ENCODE peak calls at places on chromosomes 7 and 10, in five cellular contexts. One of them, this sample, is unnamed.

GRCh38 chr7:138890782-138891445 is 90.3 kb downstream of the KIAA1549 start:
- DNase-seq in HL-60: no peak
- DNase-seq in heart left ventricle: no peak
- DNase-seq in AG04450: no peak
- DNase-seq in A549: peak; percentile 44
- DNase-seq in this sample: no peak

GRCh38 chr10:61975107-61975932 is 73.8 kb downstream of the ARID5B start:
- DNase-seq in HL-60: no peak
- DNase-seq in heart left ventricle: no peak
- DNase-seq in AG04450: peak; percentile 36
- DNase-seq in A549: peak; percentile 12
- DNase-seq in this sample: no peak

GRCh38 chr7:137818036-137818435 is 28.7 kb downstream of the DGKI start:
- DNase-seq in HL-60: no peak
- DNase-seq in heart left ventricle: no peak
- DNase-seq in AG04450: peak; percentile 15
- DNase-seq in A549: no peak
- DNase-seq in this sample: no peak

GRCh38 chr7:1555813-1556540 is at the start of gene TMEM184A:
- DNase-seq in HL-60: no peak
- DNase-seq in heart left ventricle: no peak
- DNase-seq in AG04450: no peak
- DNase-seq in A549: peak; percentile 90
- DNase-seq in this sample: no peak

GRCh38 chr10:62852961-62853702 is 37.0 kb upstream of the EGR2 start:
- DNase-seq in HL-60: peak; percentile 43
- DNase-seq in heart left ventricle: no peak
- DNase-seq in AG04450: no peak
- DNase-seq in A549: no peak
- DNase-seq in this sample: no peak

GRCh38 chr10:13684252-13684791 is 97.6 kb downstream of the PRPF18 start:
- DNase-seq in HL-60: no peak
- DNase-seq in heart left ventricle: peak; percentile 94
- DNase-seq in AG04450: peak; percentile 26
- DNase-seq in A549: no peak
- DNase-seq in this sample: peak; percentile 77

GRCh38 chr10:63675171-63675570 is 154.0 kb downstream of the REEP3 start:
- DNase-seq in HL-60: no peak
- DNase-seq in heart left ventricle: no peak
- DNase-seq in AG04450: no peak
- DNase-seq in A549: no peak
- DNase-seq in this sample: no peak

GRCh38 chr7:99331002-99331401 is 5.3 kb downstream of the ARPC1A start:
- DNase-seq in HL-60: no peak
- DNase-seq in heart left ventricle: no peak
- DNase-seq in AG04450: no peak
- DNase-seq in A549: no peak
- DNase-seq in this sample: no peak

GRCh38 chr7:84985073-84985784 is 201.6 kb downstream of the SEMA3D start:
- DNase-seq in HL-60: no peak
- DNase-seq in heart left ventricle: no peak
- DNase-seq in AG04450: no peak
- DNase-seq in A549: no peak
- DNase-seq in this sample: no peak

GRCh38 chr7:37495574-37496184 is 47.0 kb upstream of the ELMO1 start:
- DNase-seq in HL-60: peak; percentile 21
- DNase-seq in heart left ventricle: no peak
- DNase-seq in AG04450: no peak
- DNase-seq in A549: peak; percentile 13
- DNase-seq in this sample: no peak

GRCh38 chr7:134307320-134307719 is 9.4 kb downstream of the SLC35B4 start:
- DNase-seq in HL-60: no peak
- DNase-seq in heart left ventricle: no peak
- DNase-seq in AG04450: no peak
- DNase-seq in A549: no peak
- DNase-seq in this sample: no peak

GRCh38 chr7:28410628-28411578 is 1.4 kb upstream of the CREB5 start:
- DNase-seq in HL-60: peak; percentile 25
- DNase-seq in heart left ventricle: peak; percentile 49
- DNase-seq in AG04450: no peak
- DNase-seq in A549: no peak
- DNase-seq in this sample: no peak

GRCh38 chr10:48306870-48307531 is 524 bp downstream of the MAPK8 start:
- DNase-seq in HL-60: no peak
- DNase-seq in heart left ventricle: peak; percentile 69
- DNase-seq in AG04450: no peak
- DNase-seq in A549: peak; percentile 43
- DNase-seq in this sample: no peak

GRCh38 chr7:24576171-24577052 is 3.2 kb downstream of the PALS2 start:
- DNase-seq in HL-60: peak; percentile 42
- DNase-seq in heart left ventricle: no peak
- DNase-seq in AG04450: peak; percentile 42
- DNase-seq in A549: peak; percentile 75
- DNase-seq in this sample: no peak

GRCh38 chr10:66307826-66308225 is 618.0 kb upstream of the LRRTM3 start:
- DNase-seq in HL-60: no peak
- DNase-seq in heart left ventricle: no peak
- DNase-seq in AG04450: no peak
- DNase-seq in A549: no peak
- DNase-seq in this sample: no peak

GRCh38 chr7:28258240-28258639 is 77.6 kb upstream of the JAZF1 start:
- DNase-seq in HL-60: no peak
- DNase-seq in heart left ventricle: no peak
- DNase-seq in AG04450: no peak
- DNase-seq in A549: no peak
- DNase-seq in this sample: no peak

GRCh38 chr10:73768881-73769280 is 13.0 kb upstream of the CHCHD1 start:
- DNase-seq in HL-60: no peak
- DNase-seq in heart left ventricle: no peak
- DNase-seq in AG04450: no peak
- DNase-seq in A549: no peak
- DNase-seq in this sample: no peak

GRCh38 chr7:158121441-158122045 is 466.1 kb downstream of the PTPRN2 start:
- DNase-seq in HL-60: no peak
- DNase-seq in heart left ventricle: no peak
- DNase-seq in AG04450: no peak
- DNase-seq in A549: no peak
- DNase-seq in this sample: no peak

GRCh38 chr10:60566027-60566575 is 176.4 kb upstream of the ANK3 start:
- DNase-seq in HL-60: no peak
- DNase-seq in heart left ventricle: no peak
- DNase-seq in AG04450: no peak
- DNase-seq in A549: no peak
- DNase-seq in this sample: no peak

GRCh38 chr7:41567350-41568114 is 135.4 kb downstream of the INHBA start:
- DNase-seq in HL-60: peak; percentile 41
- DNase-seq in heart left ventricle: no peak
- DNase-seq in AG04450: peak; percentile 41
- DNase-seq in A549: no peak
- DNase-seq in this sample: no peak

GRCh38 chr7:50783801-50784507 is 1.3 kb upstream of the GRB10 start:
- DNase-seq in HL-60: no peak
- DNase-seq in heart left ventricle: no peak
- DNase-seq in AG04450: no peak
- DNase-seq in A549: no peak
- DNase-seq in this sample: no peak

GRCh38 chr7:44797329-44798258 is 1.1 kb downstream of the PPIA start:
- DNase-seq in HL-60: peak; percentile 69
- DNase-seq in heart left ventricle: peak; percentile 94
- DNase-seq in AG04450: peak; percentile 65
- DNase-seq in A549: peak; percentile 81
- DNase-seq in this sample: peak; percentile 96

GRCh38 chr7:84674236-84674913 is 479.8 kb upstream of the SEMA3A start:
- DNase-seq in HL-60: no peak
- DNase-seq in heart left ventricle: no peak
- DNase-seq in AG04450: no peak
- DNase-seq in A549: no peak
- DNase-seq in this sample: no peak

GRCh38 chr10:30392564-30392990 is 41.4 kb upstream of the MAP3K8 start:
- DNase-seq in HL-60: peak; percentile 36
- DNase-seq in heart left ventricle: peak; percentile 77
- DNase-seq in AG04450: peak; percentile 15
- DNase-seq in A549: peak; percentile 91
- DNase-seq in this sample: no peak

GRCh38 chr10:86082556-86082955 is 284.0 kb downstream of the GRID1 start:
- DNase-seq in HL-60: no peak
- DNase-seq in heart left ventricle: no peak
- DNase-seq in AG04450: no peak
- DNase-seq in A549: no peak
- DNase-seq in this sample: no peak

GRCh38 chr10:15052121-15052520 is 8.4 kb downstream of the OLAH start:
- DNase-seq in HL-60: no peak
- DNase-seq in heart left ventricle: no peak
- DNase-seq in AG04450: no peak
- DNase-seq in A549: no peak
- DNase-seq in this sample: no peak

GRCh38 chr10:2919016-2919415 is 148.3 kb upstream of the PFKP start:
- DNase-seq in HL-60: no peak
- DNase-seq in heart left ventricle: no peak
- DNase-seq in AG04450: no peak
- DNase-seq in A549: no peak
- DNase-seq in this sample: no peak

GRCh38 chr7:122312789-122313188 is 8.2 kb upstream of the FEZF1 start:
- DNase-seq in HL-60: no peak
- DNase-seq in heart left ventricle: no peak
- DNase-seq in AG04450: no peak
- DNase-seq in A549: no peak
- DNase-seq in this sample: no peak

GRCh38 chr7:122311719-122312118 is 7.2 kb upstream of the FEZF1 start:
- DNase-seq in HL-60: no peak
- DNase-seq in heart left ventricle: no peak
- DNase-seq in AG04450: no peak
- DNase-seq in A549: no peak
- DNase-seq in this sample: no peak

GRCh38 chr7:122314284-122314683 is 9.7 kb upstream of the FEZF1 start:
- DNase-seq in HL-60: no peak
- DNase-seq in heart left ventricle: no peak
- DNase-seq in AG04450: no peak
- DNase-seq in A549: no peak
- DNase-seq in this sample: no peak

GRCh38 chr7:122315507-122316466 is 11.2 kb upstream of the FEZF1 start:
- DNase-seq in HL-60: no peak
- DNase-seq in heart left ventricle: no peak
- DNase-seq in AG04450: no peak
- DNase-seq in A549: no peak
- DNase-seq in this sample: no peak

DNA sequence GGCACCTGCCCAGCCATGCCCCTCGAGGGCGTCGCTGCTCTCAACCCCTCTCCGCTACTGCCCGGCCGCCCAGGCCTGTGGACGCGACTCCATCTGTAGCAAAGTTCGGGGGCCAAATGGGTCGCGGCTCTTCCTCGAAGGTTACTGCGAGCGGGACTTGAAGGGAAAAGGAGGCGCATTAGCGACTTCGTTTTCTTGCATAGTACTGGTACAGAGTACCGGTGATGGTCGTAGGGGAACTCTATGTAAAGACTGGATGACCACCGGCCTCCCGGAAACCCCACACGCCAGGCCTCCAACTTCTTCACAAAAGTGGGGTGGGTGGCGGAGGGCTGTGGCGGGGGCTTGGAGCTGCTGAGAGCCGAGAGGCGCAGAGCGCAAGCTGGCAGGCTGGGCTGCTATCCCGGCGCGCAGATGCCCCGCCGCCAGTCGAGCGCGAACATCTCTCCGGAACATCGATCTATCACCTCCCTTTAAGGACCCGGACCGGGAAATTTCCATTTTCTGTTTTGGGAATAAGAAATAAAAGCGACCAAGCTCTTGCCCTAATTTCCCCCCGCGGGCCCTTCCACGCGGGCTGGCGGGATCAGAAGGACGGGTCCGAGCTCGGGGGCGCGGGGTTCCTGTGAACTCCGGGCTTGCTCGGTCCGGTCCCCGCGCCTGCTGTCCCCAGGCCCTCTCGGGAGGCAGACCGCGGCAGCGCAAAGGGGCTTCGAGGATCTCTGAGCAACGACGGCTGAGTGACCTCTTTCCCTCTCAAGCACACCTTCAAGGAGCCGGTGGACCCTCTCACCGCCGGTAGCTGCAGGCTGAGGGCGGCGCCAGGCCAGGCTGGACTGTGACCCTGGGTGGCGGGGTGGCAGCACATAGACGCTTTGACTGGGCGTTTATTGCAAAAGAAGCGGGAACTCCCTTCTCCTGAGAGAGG is 12.2 kb upstream of the FEZF1 start:
- DNase-seq in HL-60: no peak
- DNase-seq in heart left ventricle: no peak
- DNase-seq in AG04450: no peak
- DNase-seq in A549: no peak
- DNase-seq in this sample: no peak
- H3K4me3 ChIP-seq in HL-60: no peak overlapping the region
- H3K4me3 ChIP-seq in heart left ventricle: peak overlapping the region; percentile 4
- H3K4me3 ChIP-seq in AG04450: no peak overlapping the region
- H3K4me3 ChIP-seq in A549: no peak overlapping the region
- H3K4me3 ChIP-seq in this sample: peak overlapping the region; percentile 21

DNA sequence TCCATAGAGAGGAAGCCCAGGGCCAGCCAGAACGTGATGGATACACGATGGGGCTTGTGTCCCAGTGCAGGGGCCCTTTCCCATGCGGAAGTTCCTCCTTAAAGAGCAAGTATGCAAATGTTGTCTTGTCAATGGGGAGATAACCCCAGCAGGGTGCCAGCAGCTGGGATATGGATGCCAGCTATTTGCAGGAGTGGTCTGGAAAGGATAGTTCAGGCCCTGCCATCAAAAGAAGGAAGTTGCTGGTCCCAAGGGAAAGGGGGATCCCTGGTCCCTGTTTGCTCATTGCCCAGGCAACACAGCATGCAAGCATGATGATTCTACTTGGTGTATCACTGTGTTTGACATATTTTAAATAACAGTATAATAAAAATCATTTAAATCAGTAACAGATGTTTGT is 73.1 kb upstream of the HECW1 start:
- DNase-seq in HL-60: no peak
- DNase-seq in heart left ventricle: no peak
- DNase-seq in AG04450: no peak
- DNase-seq in A549: no peak
- DNase-seq in this sample: no peak
- H3K27ac ChIP-seq in HL-60: no peak overlapping the region
- H3K27ac ChIP-seq in heart left ventricle: no peak overlapping the region
- H3K27ac ChIP-seq in AG04450: no peak overlapping the region
- H3K27ac ChIP-seq in A549: no peak overlapping the region
- H3K27ac ChIP-seq in this sample: no peak overlapping the region

DNA sequence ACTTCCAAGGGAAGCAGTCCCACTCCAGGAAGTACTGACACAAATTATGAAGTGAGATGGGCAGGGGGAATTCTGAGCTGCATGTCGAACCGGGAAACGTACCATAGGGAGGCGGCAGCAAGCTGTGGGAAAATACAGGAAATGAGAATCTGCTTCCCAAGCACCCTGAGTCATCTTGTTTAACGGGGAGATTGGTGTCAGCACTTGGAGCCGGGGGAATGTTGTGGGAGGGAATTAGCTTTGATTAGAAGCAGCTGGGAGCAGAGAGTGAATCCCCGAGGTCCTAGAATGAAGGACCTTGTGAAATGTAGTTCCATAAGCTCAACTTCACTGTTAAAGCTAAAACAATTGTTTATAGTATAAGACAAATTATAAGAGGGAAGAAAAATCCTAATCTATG is 141.4 kb upstream of the PRKCQ start:
- DNase-seq in HL-60: no peak
- DNase-seq in heart left ventricle: peak; percentile 58
- DNase-seq in AG04450: peak; percentile 96
- DNase-seq in A549: peak; percentile 69
- DNase-seq in this sample: peak; percentile 67
- TF ChIP-seq CTCF in HL-60: no peak
- TF ChIP-seq CTCF in heart left ventricle: no peak
- TF ChIP-seq CTCF in AG04450: peak; percentile 59
- TF ChIP-seq CTCF in A549: peak; percentile 37
- TF ChIP-seq CTCF in this sample: no peak

GRCh38 chr10:96830511-96831199 is 1.4 kb upstream of the LCOR start:
- DNase-seq in HL-60: peak; percentile 50
- DNase-seq in heart left ventricle: no peak
- DNase-seq in AG04450: no peak
- DNase-seq in A549: peak; percentile 56
- DNase-seq in this sample: no peak
- H3K4me3 ChIP-seq in HL-60: no peak overlapping the region
- H3K4me3 ChIP-seq in heart left ventricle: no peak overlapping the region
- H3K4me3 ChIP-seq in AG04450: no peak overlapping the region
- H3K4me3 ChIP-seq in A549: no peak overlapping the region
- H3K4me3 ChIP-seq in this sample: peak overlapping the region; percentile 71

This sample was measured in ascending aorta.